ENCODE peak calls at places on chromosomes 16 and 17, in ten cellular contexts. Y, P, S, V, I, D, Z, O, L and G are unnamed samples.

GRCh38 chr16:30949655-30950515 is 1.0 kb downstream of the ORAI3 start:
- DNase-seq in Y (no peak), P (peak), S (peak), V (peak), I (no peak), D (no peak), Z (peak), O (peak), L (no peak), G (no peak)

GRCh38 chr16:2195316-2196161 is 866 bp downstream of the CASKIN1 start:
- DNase-seq in Y (no peak), P (no peak), S (no peak), V (no peak), I (no peak), D (no peak), Z (no peak), O (no peak), L (no peak), G (no peak)

GRCh38 chr16:29848420-29849297 is 14.4 kb downstream of the CDIPT start:
- DNase-seq in Y (peak), P (peak), S (peak), V (peak), I (peak), D (peak), Z (peak), O (peak), L (peak), G (peak)

GRCh38 chr16:82641336-82641984 is 14.7 kb downstream of the CDH13 start:
- DNase-seq in Y (no peak), P (no peak), S (no peak), V (no peak), I (no peak), D (no peak), Z (no peak), O (no peak), L (no peak), G (no peak)

GRCh38 chr16:56610609-56611111 is 2.3 kb downstream of the MT2A start:
- DNase-seq in Y (no peak), P (no peak), S (no peak), V (no peak), I (no peak), D (no peak), Z (no peak), O (no peak), L (no peak), G (no peak)

GRCh38 chr17:4588862-4589625 is 4.7 kb downstream of the SMTNL2 start:
- DNase-seq in Y (no peak), P (no peak), S (no peak), V (no peak), I (no peak), D (no peak), Z (no peak), O (no peak), L (no peak), G (no peak)

GRCh38 chr17:68437979-68438877 is 19.1 kb downstream of the WIPI1 start:
- DNase-seq in Y (peak), P (no peak), S (peak), V (no peak), I (no peak), D (peak), Z (peak), O (no peak), L (peak), G (peak)

GRCh38 chr16:66486773-66487579 is 59.9 kb downstream of the BEAN1 start:
- DNase-seq in Y (no peak), P (no peak), S (no peak), V (no peak), I (no peak), D (no peak), Z (no peak), O (peak), L (no peak), G (no peak)

GRCh38 chr17:15273141-15273793 is 8.1 kb upstream of the PMP22 start:
- DNase-seq in Y (no peak), P (peak), S (no peak), V (no peak), I (no peak), D (no peak), Z (no peak), O (no peak), L (no peak), G (no peak)

GRCh38 chr17:6683081-6683684 is 30.0 kb downstream of the SLC13A5 start:
- DNase-seq in Y (no peak), P (no peak), S (no peak), V (no peak), I (no peak), D (no peak), Z (no peak), O (no peak), L (no peak), G (no peak)

GRCh38 chr17:15740570-15741120 is 8.6 kb downstream of the TBC1D26 start:
- DNase-seq in Y (no peak), P (no peak), S (no peak), V (no peak), I (no peak), D (no peak), Z (no peak), O (no peak), L (no peak), G (no peak)